ENCODE peak calls at places on chromosomes 16 and 17, in six cellular contexts. One of them, this sample, is unnamed.

GRCh38 chr16:4692460-4693295 is 684 bp upstream of the NUDT16L1 start:
- DNase-seq in H9: no peak
- DNase-seq in neuronal stem cell: no peak
- DNase-seq in H1: no peak
- DNase-seq in mesenchymal stem cell: peak
- DNase-seq in IMR-90: no peak
- DNase-seq in this sample: peak

GRCh38 chr16:69412287-69412686 is 12.1 kb upstream of the CYB5B start:
- DNase-seq in IMR-90: peak
- DNase-seq in neuronal stem cell: no peak
- DNase-seq in H1: no peak
- DNase-seq in mesenchymal stem cell: no peak
- DNase-seq in H9: no peak
- DNase-seq in this sample: no peak

GRCh38 chr16:22683730-22684280 is 130.2 kb upstream of the HS3ST2 start:
- DNase-seq in IMR-90: no peak
- DNase-seq in H1: no peak
- DNase-seq in H9: no peak
- DNase-seq in neuronal stem cell: no peak
- DNase-seq in mesenchymal stem cell: no peak
- DNase-seq in this sample: no peak

GRCh38 chr16:86431540-86431939 is 78.8 kb upstream of the FOXF1 start:
- DNase-seq in IMR-90: no peak
- DNase-seq in H9: no peak
- DNase-seq in mesenchymal stem cell: no peak
- DNase-seq in H1: no peak
- DNase-seq in neuronal stem cell: no peak
- DNase-seq in this sample: no peak

GRCh38 chr17:16491703-16492612 is at the start of gene LRRC75A:
- DNase-seq in mesenchymal stem cell: peak
- DNase-seq in IMR-90: peak
- DNase-seq in neuronal stem cell: peak
- DNase-seq in H9: peak
- DNase-seq in H1: no peak
- DNase-seq in this sample: peak

GRCh38 chr16:63745456-63745855 is 1376.4 kb downstream of the CDH11 start:
- DNase-seq in mesenchymal stem cell: no peak
- DNase-seq in IMR-90: no peak
- DNase-seq in neuronal stem cell: no peak
- DNase-seq in H9: no peak
- DNase-seq in H1: no peak
- DNase-seq in this sample: no peak

GRCh38 chr17:17728550-17729251 is 47.4 kb downstream of the RAI1 start:
- DNase-seq in H9: no peak
- DNase-seq in neuronal stem cell: no peak
- DNase-seq in mesenchymal stem cell: no peak
- DNase-seq in H1: no peak
- DNase-seq in IMR-90: no peak
- DNase-seq in this sample: no peak

GRCh38 chr17:64262422-64263260 is at the start of gene TEX2:
- DNase-seq in mesenchymal stem cell: peak
- DNase-seq in IMR-90: no peak
- DNase-seq in H9: peak
- DNase-seq in neuronal stem cell: no peak
- DNase-seq in H1: no peak
- DNase-seq in this sample: peak

GRCh38 chr17:8300629-8301242 is 5.5 kb upstream of the SLC25A35 start:
- DNase-seq in H9: peak
- DNase-seq in mesenchymal stem cell: peak
- DNase-seq in IMR-90: peak
- DNase-seq in H1: peak
- DNase-seq in neuronal stem cell: peak
- DNase-seq in this sample: peak

GRCh38 chr17:70767102-70767701 is 597.9 kb downstream of the KCNJ2 start:
- DNase-seq in IMR-90: peak
- DNase-seq in H9: no peak
- DNase-seq in H1: no peak
- DNase-seq in mesenchymal stem cell: peak
- DNase-seq in neuronal stem cell: peak
- DNase-seq in this sample: no peak

GRCh38 chr16:824601-825000 is 24.1 kb upstream of the GNG13 start:
- DNase-seq in H1: no peak
- DNase-seq in H9: no peak
- DNase-seq in IMR-90: no peak
- DNase-seq in mesenchymal stem cell: no peak
- DNase-seq in neuronal stem cell: no peak
- DNase-seq in this sample: no peak

GRCh38 chr17:60699090-60699489 is 21.4 kb downstream of the BCAS3 start:
- DNase-seq in H1: no peak
- DNase-seq in neuronal stem cell: no peak
- DNase-seq in IMR-90: no peak
- DNase-seq in mesenchymal stem cell: no peak
- DNase-seq in H9: no peak
- DNase-seq in this sample: no peak

GRCh38 chr17:5585814-5586558 is 1.7 kb upstream of the NLRP1 start:
- DNase-seq in mesenchymal stem cell: peak
- DNase-seq in H1: no peak
- DNase-seq in neuronal stem cell: no peak
- DNase-seq in IMR-90: peak
- DNase-seq in H9: no peak
- DNase-seq in this sample: no peak

GRCh38 chr17:34412965-34413441 is 50.0 kb upstream of the CCL1 start:
- DNase-seq in IMR-90: peak
- DNase-seq in mesenchymal stem cell: no peak
- DNase-seq in H1: no peak
- DNase-seq in neuronal stem cell: no peak
- DNase-seq in H9: no peak
- DNase-seq in this sample: no peak

GRCh38 chr16:65781363-65781762 is 585.1 kb upstream of the CDH5 start:
- DNase-seq in mesenchymal stem cell: no peak
- DNase-seq in H1: no peak
- DNase-seq in IMR-90: peak
- DNase-seq in neuronal stem cell: no peak
- DNase-seq in H9: no peak
- DNase-seq in this sample: no peak

GRCh38 chr17:79023886-79024771 is at the start of gene C1QTNF1:
- DNase-seq in H9: peak
- DNase-seq in IMR-90: peak
- DNase-seq in H1: no peak
- DNase-seq in neuronal stem cell: peak
- DNase-seq in mesenchymal stem cell: peak
- DNase-seq in this sample: peak

GRCh38 chr17:28926366-28926765 is 23.5 kb upstream of the DHRS13 start:
- DNase-seq in H9: no peak
- DNase-seq in neuronal stem cell: no peak
- DNase-seq in IMR-90: no peak
- DNase-seq in mesenchymal stem cell: no peak
- DNase-seq in H1: no peak
- DNase-seq in this sample: no peak

GRCh38 chr17:14942511-14943185 is 322.5 kb downstream of the PMP22 start:
- DNase-seq in mesenchymal stem cell: peak
- DNase-seq in neuronal stem cell: no peak
- DNase-seq in H9: no peak
- DNase-seq in H1: no peak
- DNase-seq in IMR-90: no peak
- DNase-seq in this sample: no peak

GRCh38 chr17:8791910-8792270 is 7.3 kb downstream of the MFSD6L start:
- DNase-seq in H9: peak
- DNase-seq in H1: no peak
- DNase-seq in neuronal stem cell: no peak
- DNase-seq in IMR-90: peak
- DNase-seq in mesenchymal stem cell: peak
- DNase-seq in this sample: peak

GRCh38 chr16:85521737-85522042 is 91.4 kb upstream of the GSE1 start:
- DNase-seq in H1: no peak
- DNase-seq in H9: no peak
- DNase-seq in mesenchymal stem cell: no peak
- DNase-seq in neuronal stem cell: no peak
- DNase-seq in IMR-90: no peak
- DNase-seq in this sample: no peak

GRCh38 chr17:60904582-60904981 is 226.9 kb downstream of the BCAS3 start:
- DNase-seq in mesenchymal stem cell: no peak
- DNase-seq in neuronal stem cell: no peak
- DNase-seq in H9: no peak
- DNase-seq in H1: no peak
- DNase-seq in IMR-90: no peak
- DNase-seq in this sample: no peak

GRCh38 chr16:3514621-3515020 is 13.8 kb downstream of the CLUAP1 start:
- DNase-seq in H9: no peak
- DNase-seq in mesenchymal stem cell: peak
- DNase-seq in IMR-90: peak
- DNase-seq in neuronal stem cell: no peak
- DNase-seq in H1: no peak
- DNase-seq in this sample: no peak

GRCh38 chr17:57440522-57441269 is 184.4 kb downstream of the MSI2 start:
- DNase-seq in H1: peak
- DNase-seq in mesenchymal stem cell: peak
- DNase-seq in neuronal stem cell: peak
- DNase-seq in IMR-90: peak
- DNase-seq in H9: peak
- DNase-seq in this sample: peak

GRCh38 chr16:68475071-68475470 is 26.8 kb upstream of the SMPD3 start:
- DNase-seq in H1: no peak
- DNase-seq in mesenchymal stem cell: no peak
- DNase-seq in H9: no peak
- DNase-seq in IMR-90: no peak
- DNase-seq in neuronal stem cell: no peak
- DNase-seq in this sample: peak

GRCh38 chr17:69948406-69948805 is 126.6 kb upstream of the KCNJ16 start:
- DNase-seq in H1: no peak
- DNase-seq in H9: no peak
- DNase-seq in mesenchymal stem cell: no peak
- DNase-seq in IMR-90: no peak
- DNase-seq in neuronal stem cell: no peak
- DNase-seq in this sample: no peak

GRCh38 chr17:77466140-77466539 is 325.4 kb downstream of the SEC14L1 start:
- DNase-seq in H1: no peak
- DNase-seq in neuronal stem cell: no peak
- DNase-seq in mesenchymal stem cell: peak
- DNase-seq in H9: peak
- DNase-seq in IMR-90: no peak
- DNase-seq in this sample: no peak
- H2BK5ac ChIP-seq in H1: peak
- H2BK5ac ChIP-seq in neuronal stem cell: peak
- H2BK5ac ChIP-seq in mesenchymal stem cell: peak
- H2BK5ac ChIP-seq in H9: no peak
- H2BK5ac ChIP-seq in IMR-90: peak
- H2BK5ac ChIP-seq in this sample: peak

GRCh38 chr17:21024024-21024423 is 18.8 kb downstream of the USP22 start:
- DNase-seq in H1: no peak
- DNase-seq in mesenchymal stem cell: no peak
- DNase-seq in H9: no peak
- DNase-seq in neuronal stem cell: no peak
- DNase-seq in IMR-90: peak
- DNase-seq in this sample: no peak
- H3K14ac ChIP-seq in H1: no peak
- H3K14ac ChIP-seq in mesenchymal stem cell: no peak
- H3K14ac ChIP-seq in H9: no peak
- H3K14ac ChIP-seq in neuronal stem cell: no peak
- H3K14ac ChIP-seq in IMR-90: no peak
- H3K14ac ChIP-seq in this sample: no peak

DNA sequence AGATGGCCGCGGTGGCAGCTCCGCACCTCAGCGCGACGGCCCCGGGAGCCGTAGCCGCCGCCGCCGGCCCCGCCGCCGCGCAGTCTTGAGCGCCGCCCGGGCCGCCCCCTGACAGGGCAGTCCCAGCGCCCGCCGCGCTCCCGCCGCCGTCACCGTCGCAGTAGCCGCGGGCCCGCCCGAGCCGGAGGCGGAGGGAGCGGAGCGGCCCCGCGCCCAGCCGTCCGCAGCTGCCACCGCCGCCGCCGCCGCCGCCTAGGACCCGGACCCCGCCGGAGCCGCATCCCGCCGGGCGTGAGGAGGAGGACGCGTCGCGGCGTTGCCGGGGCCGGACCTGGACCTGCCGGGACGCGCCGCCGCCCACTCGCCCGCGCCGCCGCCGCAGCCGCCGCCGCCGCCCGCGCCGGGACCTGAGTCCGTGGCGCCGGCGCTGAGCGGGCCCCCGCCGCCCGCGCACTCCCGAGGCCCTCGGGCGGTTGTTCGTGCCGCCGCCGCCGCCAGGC is 263 bp downstream of the TNRC6C start:
- DNase-seq in H9: no peak
- DNase-seq in mesenchymal stem cell: no peak
- DNase-seq in IMR-90: no peak
- DNase-seq in H1: no peak
- DNase-seq in neuronal stem cell: no peak
- DNase-seq in this sample: no peak
- H2BK120ac ChIP-seq in H9: no peak
- H2BK120ac ChIP-seq in mesenchymal stem cell: peak
- H2BK120ac ChIP-seq in IMR-90: no peak
- H2BK120ac ChIP-seq in H1: no peak
- H2BK120ac ChIP-seq in neuronal stem cell: no peak
- H2BK120ac ChIP-seq in this sample: no peak

GRCh38 chr16:51391798-51392511 is 240.9 kb upstream of the SALL1 start:
- DNase-seq in neuronal stem cell: peak
- DNase-seq in IMR-90: no peak
- DNase-seq in H1: peak
- DNase-seq in H9: peak
- DNase-seq in mesenchymal stem cell: no peak
- DNase-seq in this sample: no peak
- H2BK5ac ChIP-seq in neuronal stem cell: peak
- H2BK5ac ChIP-seq in IMR-90: no peak
- H2BK5ac ChIP-seq in H1: peak
- H2BK5ac ChIP-seq in H9: peak
- H2BK5ac ChIP-seq in mesenchymal stem cell: no peak
- H2BK5ac ChIP-seq in this sample: no peak

DNA sequence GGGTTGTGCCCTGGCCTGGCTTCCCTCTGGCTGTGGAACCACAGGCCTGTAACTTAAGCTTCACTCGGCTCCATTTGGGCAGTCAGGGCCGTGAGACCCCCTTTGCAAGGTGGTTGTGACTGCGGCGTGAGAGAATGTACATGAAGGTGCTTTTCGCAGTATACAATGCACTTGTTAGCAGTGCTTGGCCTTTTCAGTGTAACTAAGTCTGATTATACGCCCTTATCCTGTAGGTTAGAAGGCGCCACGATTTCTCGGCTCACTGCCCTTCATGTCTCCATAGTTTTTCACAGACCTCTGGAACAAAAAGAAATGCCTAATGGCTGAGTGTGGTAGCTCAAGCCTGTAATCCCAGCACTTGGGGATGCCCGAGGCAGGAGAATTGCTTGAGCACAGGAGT is 13.3 kb downstream of the SAP30BP start:
- DNase-seq in neuronal stem cell: no peak
- DNase-seq in H1: no peak
- DNase-seq in IMR-90: no peak
- DNase-seq in mesenchymal stem cell: no peak
- DNase-seq in H9: no peak
- DNase-seq in this sample: peak
- H3K14ac ChIP-seq in neuronal stem cell: no peak
- H3K14ac ChIP-seq in H1: no peak
- H3K14ac ChIP-seq in IMR-90: no peak
- H3K14ac ChIP-seq in mesenchymal stem cell: no peak
- H3K14ac ChIP-seq in H9: no peak
- H3K14ac ChIP-seq in this sample: peak